ENCODE peak calls at places on chromosomes 6 and 20, in seven cellular contexts. K is NCI-H1092 treated with DMSO at 0.1 percent for 48 hours, I is Daoy, L is heart right ventricle, C is WTC11, D is GM13976, M is mucosa of gallbladder. P is an unnamed sample.

GRCh38 chr20:62631336-62632317 is 10.7 kb upstream of the SLCO4A1 start:
- DNase-seq in K (peak), I (no peak), L (no peak), C (no peak), D (no peak), M (no peak), P (no peak)

GRCh38 chr20:23086056-23086551 is at the start of gene CD93:
- DNase-seq in K (no peak), I (no peak), L (peak), C (no peak), D (peak), M (peak), P (no peak)

GRCh38 chr6:45946352-45946751 is 69.3 kb downstream of the CLIC5 start:
- DNase-seq in K (no peak), I (peak), L (no peak), C (peak), D (no peak), M (peak), P (peak)

GRCh38 chr6:121597654-121598053 is 162.2 kb downstream of the GJA1 start:
- DNase-seq in K (no peak), I (peak), L (no peak), C (no peak), D (no peak), M (no peak), P (no peak)

GRCh38 chr6:17905611-17906592 is 81.5 kb downstream of the KIF13A start:
- DNase-seq in K (no peak), I (no peak), L (no peak), C (no peak), D (no peak), M (no peak), P (no peak)

GRCh38 chr20:59086923-59087322 is 44.3 kb upstream of the PRELID3B start:
- DNase-seq in K (no peak), I (no peak), L (no peak), C (no peak), D (no peak), M (no peak), P (no peak)

GRCh38 chr6:73391735-73392134 is 2.9 kb upstream of the DDX43 start:
- DNase-seq in K (no peak), I (no peak), L (no peak), C (no peak), D (no peak), M (no peak), P (no peak)

GRCh38 chr6:157433678-157434081 is 52.7 kb downstream of the ZDHHC14 start:
- DNase-seq in K (no peak), I (no peak), L (no peak), C (no peak), D (no peak), M (no peak), P (no peak)

GRCh38 chr6:44035621-44036020 is 91.6 kb downstream of the MRPL14 start:
- DNase-seq in K (no peak), I (no peak), L (no peak), C (no peak), D (no peak), M (no peak), P (peak)